ENCODE peak calls at places on chromosomes 13 and 19, in four cellular contexts. X, H, G and D are unnamed samples.

GRCh38 chr13:95564091-95564490 is 11.6 kb downstream of the CLDN10 start:
- DNase-seq in X (no peak), H (no peak), G (no peak), D (no peak)

GRCh38 chr19:2044709-2045500 is 6.1 kb downstream of the MKNK2 start:
- DNase-seq in X (no peak), H (no peak), G (no peak), D (no peak)

GRCh38 chr19:18897108-18898029 is 1.4 kb upstream of the CERS1 start:
- DNase-seq in X (no peak), H (no peak), G (no peak), D (no peak)

GRCh38 chr19:611506-611869 is 21.8 kb downstream of the HCN2 start:
- DNase-seq in X (no peak), H (no peak), G (no peak), D (no peak)

GRCh38 chr13:46288570-46289259 is 77.0 kb downstream of the LRRC63 start:
- DNase-seq in X (no peak), H (no peak), G (peak; percentile 39), D (no peak)

GRCh38 chr13:27171244-27171829 is at the start of gene USP12:
- DNase-seq in X (no peak), H (no peak), G (no peak), D (no peak)

GRCh38 chr13:44719857-44720671 is 143.9 kb upstream of the TSC22D1 start:
- DNase-seq in X (no peak), H (peak; percentile 35), G (no peak), D (no peak)

GRCh38 chr13:63910406-63910957 is 2494.8 kb upstream of the PCDH20 start:
- DNase-seq in X (no peak), H (no peak), G (no peak), D (peak; percentile 55)

GRCh38 chr13:49444517-49445395 is 682 bp downstream of the SETDB2 start:
- DNase-seq in X (no peak), H (peak; percentile 38), G (no peak), D (no peak)

GRCh38 chr19:40217921-40218890 is at the start of gene TTC9B:
- DNase-seq in X (no peak), H (no peak), G (no peak), D (no peak)

GRCh38 chr13:41107584-41108014 is 25.0 kb downstream of the KBTBD6 start:
- DNase-seq in X (no peak), H (no peak), G (no peak), D (no peak)

GRCh38 chr19:12721656-12722565 is 1.8 kb downstream of the TNPO2 start:
- DNase-seq in X (peak; percentile 69), H (peak; percentile 68), G (no peak), D (no peak)

GRCh38 chr13:34391071-34391470 is 551.0 kb upstream of the NBEA start:
- DNase-seq in X (no peak), H (no peak), G (no peak), D (no peak)

GRCh38 chr13:106917673-106918652 is 350.0 kb upstream of the ARGLU1 start:
- DNase-seq in X (peak; percentile 79), H (peak; percentile 60), G (peak; percentile 22), D (peak; percentile 19)

GRCh38 chr19:31600731-31601295 is 251.6 kb upstream of the TSHZ3 start:
- DNase-seq in X (no peak), H (no peak), G (no peak), D (no peak)

GRCh38 chr13:36778083-36778671 is 40.8 kb upstream of the RFXAP start:
- DNase-seq in X (no peak), H (no peak), G (no peak), D (no peak)

GRCh38 chr13:83827338-83827737 is 54.9 kb downstream of the SLITRK1 start:
- DNase-seq in X (no peak), H (no peak), G (no peak), D (no peak)

GRCh38 chr19:33691736-33692135 is 70.0 kb downstream of the CHST8 start:
- DNase-seq in X (no peak), H (no peak), G (no peak), D (no peak)

GRCh38 chr13:31201341-31202024 is 1.7 kb downstream of the B3GLCT start:
- DNase-seq in X (no peak), H (peak; percentile 35), G (no peak), D (no peak)

GRCh38 chr19:33052352-33052972 is 12.2 kb downstream of the RHPN2 start:
- DNase-seq in X (peak; percentile 37), H (no peak), G (no peak), D (no peak)

GRCh38 chr13:32947886-32948285 is 68.3 kb upstream of the KL start:
- DNase-seq in X (no peak), H (no peak), G (no peak), D (no peak)

GRCh38 chr19:41551711-41552110 is 24.3 kb upstream of the CEACAM21 start:
- DNase-seq in X (no peak), H (no peak), G (no peak), D (no peak)

GRCh38 chr19:58196911-58197616 is 14.2 kb downstream of the ZNF274 start:
- DNase-seq in X (no peak), H (no peak), G (no peak), D (no peak)

GRCh38 chr19:10961073-10961762 is 388 bp downstream of the SMARCA4 start:
- DNase-seq in X (peak; percentile 61), H (no peak), G (no peak), D (no peak)

GRCh38 chr19:362683-363082 is 18.1 kb upstream of the MIER2 start:
- DNase-seq in X (no peak), H (no peak), G (no peak), D (no peak)

GRCh38 chr13:37173214-37173613 is 67.8 kb upstream of the CSNK1A1L start:
- DNase-seq in X (no peak), H (no peak), G (no peak), D (no peak)

GRCh38 chr19:29858000-29858596 is 46.3 kb downstream of the CCNE1 start:
- DNase-seq in X (peak; percentile 50), H (no peak), G (no peak), D (no peak)
- H3K4me3 ChIP-seq in X (no peak overlapping the region), H (no peak overlapping the region), G (no peak overlapping the region), D (no peak overlapping the region)

GRCh38 chr19:47422417-47423163 is 3.3 kb upstream of the MEIS3 start:
- DNase-seq in X (no peak), H (no peak), G (no peak), D (no peak)
- TF ChIP-seq CTCF in X (no peak), H (no peak), G (no peak), D (no peak)

DNA sequence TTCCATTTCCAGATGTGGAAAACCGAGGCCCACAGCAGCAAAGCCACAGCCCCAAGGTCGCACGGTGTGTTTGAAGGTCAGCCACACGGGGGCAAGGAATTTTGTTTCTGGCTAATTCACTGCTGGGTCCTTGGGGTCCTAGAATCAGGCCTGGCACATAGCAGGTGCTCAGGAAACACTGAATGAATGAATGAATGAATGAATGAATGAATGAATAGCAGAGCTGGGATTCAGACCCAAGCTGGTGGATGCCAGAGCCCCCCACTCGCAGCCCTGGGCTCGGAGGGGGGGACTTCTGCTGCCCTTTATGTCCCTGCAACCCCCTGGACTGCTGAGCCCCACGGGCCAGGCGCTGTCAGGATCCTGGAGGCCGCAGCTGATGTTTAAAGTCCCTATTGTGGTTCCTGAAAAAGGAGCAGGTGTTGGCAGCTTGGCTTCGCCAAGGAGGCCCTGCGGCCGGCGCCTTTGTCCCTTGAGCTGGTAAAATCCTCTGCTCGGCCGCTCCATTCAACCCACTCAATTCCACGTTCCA is 37.1 kb downstream of the ZNRF4 start:
- DNase-seq in X (no peak), H (no peak), G (no peak), D (no peak)
- H3K4me3 ChIP-seq in X (no peak overlapping the region), H (no peak overlapping the region), G (no peak overlapping the region), D (no peak overlapping the region)

GRCh38 chr19:36113895-36114762 is 546 bp downstream of the POLR2I start:
- DNase-seq in X (peak; percentile 40), H (peak; percentile 32), G (no peak), D (no peak)
- TF ChIP-seq CTCF in X (no peak), H (no peak), G (peak; percentile 15), D (peak; percentile 30)

DNA sequence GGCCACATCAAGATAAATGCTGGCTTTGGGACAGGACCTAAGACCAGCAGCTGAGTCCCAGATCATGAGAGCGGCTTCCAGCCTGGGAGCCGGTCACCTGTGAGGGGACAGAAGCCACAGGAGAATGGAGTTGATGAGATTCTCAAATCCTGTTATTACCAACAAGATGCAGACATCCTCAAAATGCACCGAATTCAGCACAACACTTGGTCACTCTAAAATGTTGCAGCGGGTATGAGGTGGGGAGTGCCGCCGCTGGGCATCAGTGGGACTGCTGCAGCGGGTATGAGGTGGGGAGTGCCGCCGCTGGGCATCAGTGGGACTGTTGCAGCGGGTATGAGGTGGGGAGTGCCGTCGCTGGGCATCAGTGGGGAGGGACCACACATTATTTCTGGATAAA is 21.2 kb downstream of the RANBP3 start:
- DNase-seq in X (no peak), H (no peak), G (no peak), D (no peak)
- H3K4me3 ChIP-seq in X (no peak overlapping the region), H (no peak overlapping the region), G (no peak overlapping the region), D (no peak overlapping the region)

GRCh38 chr19:3653865-3654513 is 27.4 kb upstream of the CACTIN start:
- DNase-seq in X (no peak), H (no peak), G (no peak), D (no peak)
- TF ChIP-seq CTCF in X (no peak), H (no peak), G (peak; percentile 58), D (peak; percentile 11)

GRCh38 chr19:50309396-50310125 is 19.6 kb downstream of the KCNC3 start:
- DNase-seq in X (no peak), H (no peak), G (no peak), D (no peak)

GRCh38 chr19:50310759-50311465 is 18.3 kb downstream of the KCNC3 start:
- DNase-seq in X (no peak), H (no peak), G (no peak), D (no peak)

GRCh38 chr19:50313812-50314536 is 15.2 kb downstream of the KCNC3 start:
- DNase-seq in X (no peak), H (no peak), G (no peak), D (no peak)

GRCh38 chr19:50312967-50313811 is 16.0 kb downstream of the KCNC3 start:
- DNase-seq in X (no peak), H (no peak), G (no peak), D (no peak)

DNA sequence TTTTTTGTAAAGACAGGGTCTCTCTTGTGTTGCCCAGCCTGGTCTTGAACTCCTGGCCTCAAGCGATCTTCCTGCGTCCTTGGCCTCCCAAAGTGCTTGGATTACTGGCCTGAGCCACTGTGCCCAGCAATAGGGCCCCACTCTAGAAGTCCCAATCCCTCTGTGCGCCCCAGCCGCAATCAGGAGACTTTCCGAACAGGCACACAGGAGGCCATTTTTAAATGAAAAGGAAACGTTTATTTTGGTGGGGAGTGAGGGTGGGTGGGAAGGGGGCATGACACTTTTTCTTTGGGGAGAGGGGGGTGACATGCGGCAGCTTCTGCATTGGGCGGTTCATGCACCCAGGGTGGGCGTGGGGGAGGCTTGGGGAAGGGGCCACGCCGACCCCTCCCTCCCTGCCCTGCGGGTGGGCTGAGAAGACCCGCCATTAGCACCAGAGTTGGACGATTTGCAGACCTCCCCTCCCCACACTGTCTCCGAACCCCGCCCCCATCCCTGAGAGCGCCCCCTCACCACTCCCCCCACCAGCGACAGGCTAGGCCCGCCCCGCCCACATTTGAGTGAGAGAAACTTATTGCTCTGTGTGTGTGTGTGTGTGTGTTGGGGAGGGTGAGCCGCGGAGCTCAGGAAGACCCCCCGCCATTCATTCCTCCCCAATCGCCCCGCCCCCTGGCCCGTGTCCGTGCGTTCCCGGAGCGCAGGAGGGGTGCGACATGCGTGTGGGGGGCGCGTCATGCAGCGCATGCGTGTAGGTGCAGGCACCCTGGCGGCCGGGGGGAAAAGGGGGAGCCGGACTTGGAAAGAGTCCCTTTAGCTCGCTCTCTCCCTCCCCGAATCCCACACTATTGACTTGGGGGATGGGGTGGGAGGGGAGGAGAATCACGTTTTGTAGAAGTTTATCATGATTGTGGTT is 17.2 kb downstream of the KCNC3 start:
- DNase-seq in X (no peak), H (no peak), G (no peak), D (no peak)
- H3K4me3 ChIP-seq in X (no peak overlapping the region), H (no peak overlapping the region), G (no peak overlapping the region), D (no peak overlapping the region)

GRCh38 chr19:50870417-50871089 is 2.7 kb upstream of the KLK2 start:
- DNase-seq in X (no peak), H (no peak), G (no peak), D (no peak)
- TF ChIP-seq CTCF in X (no peak), H (no peak), G (no peak), D (no peak)